ENCODE peak calls at places on chromosomes 2 and 18, in seven cellular contexts. Y is left lung, P is HepG2, Q is SK-N-SH, F is astrocyte, B is sigmoid colon, N is thyroid gland. V is an unnamed sample. For H3K4me1 and H3K36me3, the result is how much of the 10 kb centered on the place peaks cover.

GRCh38 chr2:241762933-241763369 is 13.7 kb upstream of the GAL3ST2 start:
- DNase-seq in Q (peak), N (no peak), F (no peak), Y (no peak), B (peak), P (no peak), V (no peak)

GRCh38 chr2:215485032-215485431 is 49.2 kb upstream of the FN1 start:
- DNase-seq in Q (no peak), P (no peak), Y (no peak), N (no peak), F (no peak), B (no peak), V (no peak)

GRCh38 chr18:32093106-32093511 is 1.4 kb downstream of the RNF138 start:
- DNase-seq in Q (no peak), P (peak), N (peak), Y (peak), B (peak), F (peak), V (peak)

GRCh38 chr2:214069254-214069653 is 341.6 kb upstream of the VWC2L start:
- DNase-seq in Q (peak), B (no peak), N (no peak), F (peak), Y (no peak), P (peak), V (no peak)

GRCh38 chr2:45698538-45698937 is 47.1 kb downstream of the PRKCE start:
- DNase-seq in Q (peak), B (no peak), Y (no peak), P (no peak), N (no peak), F (no peak), V (no peak)

GRCh38 chr2:17901246-17901645 is 22.8 kb downstream of the KCNS3 start:
- DNase-seq in N (no peak), Q (peak), P (no peak), B (no peak), Y (no peak), F (no peak), V (no peak)

GRCh38 chr18:77087391-77088141 is 45.0 kb downstream of the MBP start:
- DNase-seq in F (peak), Y (no peak), P (no peak), Q (no peak), B (peak), N (peak), V (peak)

GRCh38 chr18:51051105-51051712 is 21.2 kb downstream of the SMAD4 start:
- DNase-seq in P (peak), B (no peak), F (no peak), N (no peak), Y (no peak), Q (peak), V (no peak)

GRCh38 chr2:68745006-68745405 is 10.4 kb downstream of the ARHGAP25 start:
- DNase-seq in B (no peak), Q (no peak), Y (no peak), N (no peak), F (no peak), P (no peak), V (no peak)

GRCh38 chr2:43269706-43270105 is 43.3 kb upstream of the ZFP36L2 start:
- DNase-seq in B (peak), P (no peak), N (peak), F (peak), Y (peak), Q (no peak), V (no peak)

DNA sequence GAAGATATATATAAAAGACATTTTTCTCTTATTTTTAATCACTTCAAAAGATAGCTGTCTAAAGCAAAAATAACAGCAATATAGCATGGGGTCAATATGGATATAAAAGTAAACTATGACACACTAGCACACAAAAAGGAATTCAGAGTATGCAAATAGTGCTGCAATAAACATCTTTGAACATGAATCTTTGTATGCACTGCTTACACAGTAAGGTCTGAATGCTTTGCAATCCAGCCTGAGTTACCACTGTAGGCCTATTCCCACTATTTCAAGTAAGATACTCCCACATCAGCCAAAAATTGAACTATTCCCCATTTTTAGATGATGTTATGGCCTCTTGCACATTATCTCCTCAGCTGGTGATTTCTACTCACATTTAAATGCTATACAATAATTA is 27.4 kb upstream of the ERCC3 start:
- DNase-seq in Q (no peak), F (no peak), P (peak), B (no peak), Y (no peak), N (no peak), V (no peak)
- TF ChIP-seq CTCF in Q (no peak), F (no peak), P (no peak), B (no peak), Y (no peak), N (no peak), V (no peak)

GRCh38 chr2:217216982-217217381 is 357.1 kb upstream of the TNP1 start:
- DNase-seq in Y (no peak), Q (no peak), F (no peak), B (no peak), N (no peak), P (no peak), V (no peak)

GRCh38 chr2:217219141-217219505 is 359.3 kb upstream of the TNP1 start:
- DNase-seq in Q (no peak), F (no peak), Y (no peak), N (no peak), B (no peak), P (no peak), V (no peak)

GRCh38 chr2:217218269-217219140 is 358.6 kb upstream of the TNP1 start:
- DNase-seq in Y (no peak), Q (no peak), N (no peak), B (no peak), F (peak), P (no peak), V (no peak)

GRCh38 chr2:217215877-217216276 is 356.0 kb upstream of the TNP1 start:
- DNase-seq in B (no peak), Y (no peak), F (no peak), P (no peak), N (no peak), Q (no peak), V (no peak)

GRCh38 chr2:217216316-217216715 is 356.5 kb upstream of the TNP1 start:
- DNase-seq in N (no peak), P (no peak), Q (no peak), F (no peak), B (no peak), Y (no peak), V (no peak)
- H3K4me1 ChIP-seq in N (under half), P (under half), Q (under half), F (under half), B (under half), Y (under half), V (under half)

DNA sequence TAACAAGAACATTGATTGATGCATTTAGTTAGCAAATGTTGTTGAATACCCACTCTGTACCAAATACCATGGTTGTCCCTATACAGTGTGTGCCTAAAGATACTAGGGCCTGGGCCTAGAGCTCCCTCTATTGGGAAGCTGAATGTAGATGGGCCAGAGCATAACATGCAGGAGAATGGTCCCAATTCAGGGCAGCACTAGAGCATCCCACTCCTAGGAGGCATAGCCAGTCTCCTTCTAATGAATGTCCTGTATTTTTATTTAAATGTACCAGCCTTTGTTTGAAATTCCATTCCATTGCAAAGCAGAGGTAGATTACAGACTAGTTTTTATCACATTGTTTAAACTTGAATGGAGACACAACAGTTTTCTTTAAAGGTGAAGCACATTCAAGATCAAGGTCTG is 90.6 kb downstream of the FEZ2 start:
- DNase-seq in Y (no peak), N (peak), Q (peak), F (no peak), P (peak), B (no peak), V (no peak)
- H3K36me3 ChIP-seq in Y (under half), N (under half), Q (under half), F (half or more), P (half or more), B (under half), V (half or more)

GRCh38 chr2:220892018-220892634 is 680.0 kb downstream of the EPHA4 start:
- DNase-seq in B (no peak), Y (no peak), Q (no peak), F (peak), N (no peak), P (no peak), V (no peak)

GRCh38 chr2:220891405-220891804 is 680.7 kb downstream of the EPHA4 start:
- DNase-seq in P (no peak), Q (no peak), B (no peak), Y (no peak), F (peak), N (no peak), V (no peak)

GRCh38 chr2:220887880-220888279 is 684.2 kb downstream of the EPHA4 start:
- DNase-seq in B (no peak), N (no peak), F (no peak), P (no peak), Y (no peak), Q (no peak), V (no peak)

GRCh38 chr2:220885593-220885992 is 686.5 kb downstream of the EPHA4 start:
- DNase-seq in N (no peak), F (no peak), Y (no peak), B (no peak), P (no peak), Q (no peak), V (no peak)

DNA sequence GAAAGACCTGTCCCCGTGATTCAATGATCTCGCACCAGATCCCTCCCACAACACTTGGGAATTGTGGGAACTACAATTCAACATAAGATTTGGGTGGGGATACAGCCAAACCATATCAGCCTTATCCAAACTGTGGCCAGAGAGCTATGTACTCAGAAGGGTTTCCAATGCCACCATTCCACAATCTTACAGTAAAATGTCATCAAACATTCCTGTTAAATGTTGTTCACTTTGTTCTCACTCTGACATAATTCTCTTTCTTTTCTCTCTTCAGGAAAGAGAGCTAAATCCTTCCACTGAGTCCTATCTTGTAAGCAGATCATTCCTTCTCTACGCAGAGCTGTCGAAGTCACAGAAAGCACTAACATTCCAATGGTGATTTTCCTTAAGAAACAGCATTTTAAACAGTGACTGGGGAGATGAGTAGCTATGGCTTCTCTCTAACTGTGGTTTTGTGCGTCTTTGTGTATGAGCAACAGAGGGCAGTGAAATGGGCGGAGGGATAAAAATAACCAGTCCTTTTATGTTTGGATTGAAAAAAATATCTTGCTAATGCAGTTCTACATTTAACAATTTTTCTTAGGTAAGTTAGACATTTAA is 684.7 kb downstream of the EPHA4 start:
- DNase-seq in N (no peak), Q (no peak), B (no peak), Y (no peak), F (peak), P (no peak), V (no peak)
- TF ChIP-seq CTCF in N (no peak), Q (no peak), B (no peak), Y (no peak), F (no peak), P (no peak), V (no peak)

V was measured in lower lobe of right lung.